ENCODE peak calls at places on chromosomes 1 and 21, in seven cellular contexts. E is pancreas; A is endothelial cell; G is activated naive CD4-positive, alpha-beta T cell treated with anti-CD3 and anti-CD28 coated beads for 36 hours; K is PC-9; P is breast epithelium; Q is psoas muscle. R is an unnamed sample.

GRCh38 chr1:184422490-184423233 is 35.8 kb downstream of the C1orf21 start:
- DNase-seq in E (no peak), A (no peak), G (no peak), K (no peak), P (no peak), Q (no peak), R (no peak)

GRCh38 chr1:26132825-26133167 is 21.2 kb downstream of the PDIK1L start:
- DNase-seq in E (no peak), A (no peak), G (no peak), K (no peak), P (no peak), Q (no peak), R (no peak)

GRCh38 chr1:90707363-90707710 is 9.8 kb downstream of the BARHL2 start:
- DNase-seq in E (peak), A (peak), G (peak), K (no peak), P (peak), Q (no peak), R (no peak)

GRCh38 chr1:42266253-42267135 is 68.5 kb downstream of the FOXJ3 start:
- DNase-seq in E (no peak), A (no peak), G (no peak), K (peak), P (no peak), Q (no peak), R (no peak)

GRCh38 chr1:66436378-66437135 is 97.4 kb upstream of the SGIP1 start:
- DNase-seq in E (no peak), A (no peak), G (peak), K (no peak), P (no peak), Q (no peak), R (no peak)

GRCh38 chr1:42737257-42737656 is 2.8 kb downstream of the CLDN19 start:
- DNase-seq in E (peak), A (no peak), G (no peak), K (no peak), P (peak), Q (no peak), R (no peak)

GRCh38 chr1:32363713-32364112 is 1.4 kb downstream of the TSSK3 start:
- DNase-seq in E (peak), A (no peak), G (no peak), K (no peak), P (no peak), Q (peak), R (no peak)

GRCh38 chr1:213014642-213015041 is 1.0 kb downstream of the ANGEL2 start:
- DNase-seq in E (no peak), A (no peak), G (peak), K (no peak), P (no peak), Q (no peak), R (no peak)

GRCh38 chr1:171901245-171901644 is 59.9 kb downstream of the DNM3 start:
- DNase-seq in E (no peak), A (no peak), G (no peak), K (no peak), P (no peak), Q (no peak), R (no peak)

GRCh38 chr1:228318823-228319241 is 87.8 kb downstream of the TRIM11 start:
- DNase-seq in E (peak), A (no peak), G (no peak), K (no peak), P (no peak), Q (peak), R (no peak)

GRCh38 chr1:31377361-31377863 is 4.5 kb upstream of the FABP3 start:
- DNase-seq in E (no peak), A (no peak), G (no peak), K (no peak), P (no peak), Q (no peak), R (no peak)

GRCh38 chr21:24353492-24353891 is 1253.8 kb downstream of the MRPL39 start:
- DNase-seq in E (no peak), A (no peak), G (no peak), K (no peak), P (no peak), Q (no peak), R (no peak)

GRCh38 chr1:203322480-203323179 is 17.3 kb downstream of the BTG2 start:
- DNase-seq in E (no peak), A (peak), G (no peak), K (no peak), P (no peak), Q (no peak), R (no peak)

GRCh38 chr1:200561856-200562214 is 58.7 kb downstream of the KIF14 start:
- DNase-seq in E (no peak), A (no peak), G (no peak), K (no peak), P (no peak), Q (no peak), R (no peak)